ENCODE peak calls at places on chromosomes 6 and 20, in four cellular contexts. O, J, F and G are unnamed samples.

GRCh38 chr20:63846128-63846771 is 15.0 kb upstream of the ABHD16B start:
- DNase-seq in O (no peak), J (no peak), F (peak; percentile 66), G (peak; percentile 65)

GRCh38 chr6:116012471-116012949 is 48.2 kb downstream of the FRK start:
- DNase-seq in O (no peak), J (peak; percentile 17), F (no peak), G (no peak)

GRCh38 chr6:158205220-158205944 is 37.2 kb downstream of the GTF2H5 start:
- DNase-seq in O (no peak), J (no peak), F (peak; percentile 66), G (no peak)

GRCh38 chr6:156912431-156912830 is 135.3 kb downstream of the ARID1B start:
- DNase-seq in O (no peak), J (no peak), F (no peak), G (no peak)

GRCh38 chr20:25605146-25605545 is 18.7 kb downstream of the NANP start:
- DNase-seq in O (no peak), J (no peak), F (no peak), G (no peak)

GRCh38 chr20:50323777-50324604 is 133.4 kb downstream of the CEBPB start:
- DNase-seq in O (no peak), J (no peak), F (no peak), G (no peak)

GRCh38 chr20:57581202-57582028 is 20.5 kb downstream of the PCK1 start:
- DNase-seq in O (no peak), J (no peak), F (no peak), G (no peak)

GRCh38 chr6:890201-890600 is 197.3 kb upstream of the EXOC2 start:
- DNase-seq in O (no peak), J (no peak), F (no peak), G (no peak)

GRCh38 chr6:141653590-141653989 is 479.1 kb upstream of the GJE1 start:
- DNase-seq in O (no peak), J (no peak), F (no peak), G (no peak)

GRCh38 chr20:49715466-49715865 is 1.8 kb upstream of the B4GALT5 start:
- DNase-seq in O (no peak), J (no peak), F (no peak), G (no peak)